ENCODE peak calls at places on chromosomes 11 and 22, in six cellular contexts. F is A549, Y is adrenal gland, X is brain microvascular endothelial cell, O is fibroblast of mammary gland, V is upper lobe of right lung. I is an unnamed sample.

GRCh38 chr11:125180413-125181305 is 16.1 kb downstream of the PKNOX2 start:
- DNase-seq in O (peak; percentile 15), X (no peak), Y (no peak), V (no peak), F (no peak), I (no peak)

GRCh38 chr11:29024386-29024785 is 916.2 kb downstream of the METTL15 start:
- DNase-seq in X (peak; percentile 24), O (peak; percentile 11), Y (no peak), F (no peak), V (no peak), I (no peak)

GRCh38 chr11:112555491-112556364 is 295.1 kb upstream of the PLET1 start:
- DNase-seq in V (peak; percentile 84), X (peak; percentile 16), Y (peak; percentile 54), O (peak; percentile 28), F (peak; percentile 12), I (peak; percentile 48)

GRCh38 chr22:44243761-44244160 is 63.0 kb downstream of the PARVG start:
- DNase-seq in Y (no peak), F (no peak), V (no peak), X (no peak), O (no peak), I (no peak)

GRCh38 chr11:103875855-103876510 is 160.5 kb upstream of the DDI1 start:
- DNase-seq in Y (no peak), F (no peak), V (no peak), X (no peak), O (no peak), I (no peak)

GRCh38 chr11:59859695-59860094 is 6.6 kb downstream of the TCN1 start:
- DNase-seq in F (no peak), O (no peak), Y (no peak), X (no peak), V (no peak), I (no peak)

GRCh38 chr11:123357990-123358827 is 71.9 kb upstream of the GRAMD1B start:
- DNase-seq in F (peak; percentile 10), Y (peak; percentile 41), O (peak; percentile 5), X (no peak), V (no peak), I (peak; percentile 6)

GRCh38 chr11:40185793-40186192 is 1273.7 kb downstream of the LRRC4C start:
- DNase-seq in X (no peak), V (no peak), F (no peak), Y (no peak), O (no peak), I (no peak)

GRCh38 chr22:44710474-44711235 is 8.7 kb downstream of the PRR5 start:
- DNase-seq in F (no peak), Y (no peak), V (no peak), X (no peak), O (no peak), I (no peak)

GRCh38 chr22:43126506-43127165 is 16.1 kb downstream of the BIK start:
- DNase-seq in O (peak; percentile 49), F (peak; percentile 56), Y (no peak), X (peak; percentile 79), V (no peak), I (peak; percentile 85)

GRCh38 chr11:73239111-73239521 is 21.0 kb downstream of the P2RY2 start:
- DNase-seq in O (no peak), Y (no peak), V (peak; percentile 41), X (no peak), F (no peak), I (no peak)

GRCh38 chr11:9250139-9250582 is 15.0 kb downstream of the DENND5A start:
- DNase-seq in Y (no peak), X (no peak), V (no peak), F (no peak), O (no peak), I (peak; percentile 54)

GRCh38 chr22:30123463-30123862 is 43.2 kb downstream of the HORMAD2 start:
- DNase-seq in O (no peak), F (no peak), X (no peak), Y (no peak), V (no peak), I (no peak)

GRCh38 chr11:33329705-33330329 is 72.6 kb downstream of the HIPK3 start:
- DNase-seq in F (peak; percentile 76), Y (peak; percentile 67), O (peak; percentile 78), X (peak; percentile 65), V (no peak), I (peak; percentile 84)

GRCh38 chr22:49577168-49578060 is 250.3 kb downstream of the BRD1 start:
- DNase-seq in Y (no peak), F (no peak), O (no peak), V (no peak), X (no peak), I (no peak)

GRCh38 chr11:111836766-111837165 is 34.6 kb downstream of the ALG9 start:
- DNase-seq in X (no peak), O (peak; percentile 83), Y (no peak), V (no peak), F (no peak), I (peak; percentile 39)

GRCh38 chr11:64571410-64572091 is 19.5 kb upstream of the SLC22A12 start:
- DNase-seq in V (peak; percentile 52), O (peak; percentile 54), Y (peak; percentile 53), X (no peak), F (no peak), I (peak; percentile 14)

GRCh38 chr22:37282385-37282677 is at the start of gene CYTH4:
- DNase-seq in O (no peak), V (peak; percentile 89), X (no peak), F (no peak), Y (peak; percentile 67), I (no peak)

GRCh38 chr22:32237905-32238304 is 17.2 kb downstream of the SLC5A4 start:
- DNase-seq in O (no peak), Y (no peak), V (no peak), F (no peak), X (no peak), I (no peak)

GRCh38 chr11:128036556-128037093 is 550.7 kb downstream of the ETS1 start:
- DNase-seq in V (no peak), F (no peak), X (no peak), O (peak; percentile 64), Y (no peak), I (no peak)

GRCh38 chr11:57391546-57391945 is 1.1 kb upstream of the PRG2 start:
- DNase-seq in V (no peak), Y (no peak), O (no peak), F (no peak), X (no peak), I (peak; percentile 10)

GRCh38 chr11:2432628-2433071 is 11.7 kb downstream of the TRPM5 start:
- DNase-seq in F (no peak), V (peak; percentile 51), O (no peak), X (no peak), Y (no peak), I (no peak)

GRCh38 chr22:46553189-46553588 is 15.8 kb upstream of the CELSR1 start:
- DNase-seq in F (no peak), O (no peak), X (no peak), Y (no peak), V (no peak), I (no peak)

GRCh38 chr11:114847599-114847998 is 169.3 kb downstream of the NXPE2 start:
- DNase-seq in V (no peak), F (no peak), O (no peak), Y (no peak), X (no peak), I (no peak)

GRCh38 chr11:19578871-19579270 is 133.8 kb upstream of the NAV2 start:
- DNase-seq in O (no peak), X (no peak), V (no peak), F (no peak), Y (no peak), I (no peak)

GRCh38 chr22:49999901-50000586 is 12.5 kb downstream of the IL17REL start:
- DNase-seq in O (no peak), F (no peak), X (no peak), V (peak; percentile 62), Y (no peak), I (no peak)

GRCh38 chr11:9831122-9831521 is 167.2 kb downstream of the SWAP70 start:
- DNase-seq in V (no peak), Y (no peak), O (no peak), F (no peak), X (no peak), I (no peak)

GRCh38 chr11:109996060-109996459 is 97.1 kb upstream of the ZC3H12C start:
- DNase-seq in O (no peak), X (no peak), V (no peak), F (no peak), Y (no peak), I (no peak)

DNA sequence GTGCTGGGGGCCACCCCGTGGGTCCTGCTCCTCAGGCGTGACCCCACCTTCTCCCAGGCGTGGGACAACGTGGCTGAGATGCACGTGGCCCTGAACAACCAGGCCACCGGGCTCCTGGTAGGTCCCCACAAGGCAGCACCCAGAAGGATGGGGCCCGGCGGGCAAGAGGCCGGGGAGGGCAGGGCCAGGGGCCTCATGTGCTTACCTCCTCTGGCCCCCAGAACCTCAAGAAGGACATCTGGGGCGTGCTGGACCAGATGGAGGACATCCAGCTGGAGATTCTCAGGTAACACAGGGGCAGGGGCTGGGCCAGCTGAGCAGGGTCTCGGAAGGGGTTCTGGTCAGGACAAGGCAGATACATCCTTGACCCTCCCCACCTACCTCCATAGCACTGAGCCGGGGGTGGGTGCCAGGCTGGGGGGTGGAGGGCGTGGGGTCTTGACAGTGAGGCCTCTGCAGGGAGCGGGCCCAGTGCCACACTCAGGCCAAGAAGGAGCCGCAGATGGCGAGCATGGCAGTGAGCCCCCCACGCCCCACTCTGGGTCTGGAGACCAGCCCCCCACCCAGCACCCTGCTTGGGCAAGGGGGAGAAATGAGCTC is 186.3 kb downstream of the IGLL1 start:
- DNase-seq in O (no peak), F (no peak), X (no peak), V (peak; percentile 52), Y (no peak), I (no peak)
- H3K4me3 ChIP-seq in O (no peak overlapping the region), F (no peak overlapping the region), X (no peak overlapping the region), V (no peak overlapping the region), Y (no peak overlapping the region), I (no peak overlapping the region)

DNA sequence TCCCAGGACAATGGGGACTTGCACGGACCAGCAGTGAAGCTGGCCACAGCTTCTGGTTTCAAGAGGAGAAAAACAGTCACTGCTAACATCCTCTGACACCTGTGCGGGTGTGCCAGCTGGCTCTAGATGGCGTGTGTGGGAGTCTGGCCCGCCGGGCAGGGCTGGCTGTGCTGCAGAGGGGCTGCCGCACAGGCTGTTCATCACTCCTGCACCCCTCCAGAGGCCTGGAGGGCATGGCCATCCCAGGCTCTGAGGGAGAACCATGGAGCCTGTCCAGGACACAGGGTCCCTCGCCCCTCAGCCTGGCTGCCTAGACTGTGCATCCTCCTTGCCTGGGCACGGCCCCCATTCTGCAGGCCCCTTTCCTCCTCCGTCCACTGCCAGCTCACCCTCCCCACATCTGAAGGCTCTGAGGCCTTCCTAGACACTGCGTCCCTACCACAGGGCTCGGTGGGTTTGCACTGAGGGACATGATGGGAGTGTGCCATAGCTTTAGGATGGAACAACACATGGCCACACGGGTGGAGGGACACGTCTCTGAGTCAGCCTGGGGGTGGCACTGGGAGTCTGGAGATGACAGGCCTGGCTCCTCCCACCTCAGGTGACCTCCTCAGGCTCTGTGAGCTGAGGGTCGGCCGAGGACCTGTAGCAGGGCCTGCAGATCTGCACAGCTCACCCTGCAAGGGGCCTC is 42.1 kb upstream of the GNB1L start:
- DNase-seq in V (no peak), O (no peak), Y (no peak), F (no peak), X (no peak), I (no peak)
- TF ChIP-seq CTCF in V (no peak), O (no peak), Y (no peak), F (no peak), X (no peak), I (no peak)

GRCh38 chr11:86523738-86524602 is 148.4 kb downstream of the ME3 start:
- DNase-seq in F (peak; percentile 98), Y (peak; percentile 65), O (peak; percentile 90), V (no peak), X (peak; percentile 99), I (peak; percentile 84)
- H3K4me3 ChIP-seq in F (no peak overlapping the region), Y (no peak overlapping the region), O (no peak overlapping the region), V (no peak overlapping the region), X (no peak overlapping the region), I (no peak overlapping the region)

GRCh38 chr22:21659864-21660525 is 5.8 kb upstream of the PPIL2 start:
- DNase-seq in O (no peak), Y (no peak), X (no peak), V (no peak), F (no peak), I (no peak)
- TF ChIP-seq CTCF in O (no peak), Y (no peak), X (no peak), V (no peak), F (no peak), I (no peak)